ENCODE peak calls at places on chromosomes 13 and 19, in seven cellular contexts. One of them, this sample, is unnamed.
A peak's percentile ranks its signal among the peaks of the same experiment; 100 is the strongest.

GRCh38 chr19:1991018-1991390 is 24.5 kb downstream of the BTBD2 start:
- DNase-seq in breast epithelium: no peak
- DNase-seq in cardiac muscle cell: no peak
- DNase-seq in lower leg skin: no peak
- DNase-seq in CD8-positive, alpha-beta T cell: no peak
- DNase-seq in Peyer's patch: peak; percentile 21
- DNase-seq in IMR-90: no peak
- DNase-seq in this sample: no peak

GRCh38 chr13:79541426-79542049 is 60.6 kb downstream of the NDFIP2 start:
- DNase-seq in breast epithelium: no peak
- DNase-seq in cardiac muscle cell: peak; percentile 51
- DNase-seq in lower leg skin: no peak
- DNase-seq in CD8-positive, alpha-beta T cell: no peak
- DNase-seq in Peyer's patch: no peak
- DNase-seq in IMR-90: peak; percentile 73
- DNase-seq in this sample: peak; percentile 85

GRCh38 chr13:27024781-27025492 is 146.7 kb downstream of the USP12 start:
- DNase-seq in breast epithelium: no peak
- DNase-seq in cardiac muscle cell: no peak
- DNase-seq in lower leg skin: peak; percentile 32
- DNase-seq in CD8-positive, alpha-beta T cell: no peak
- DNase-seq in Peyer's patch: no peak
- DNase-seq in IMR-90: no peak
- DNase-seq in this sample: no peak

GRCh38 chr19:3346677-3347353 is 19.6 kb upstream of the NFIC start:
- DNase-seq in breast epithelium: peak; percentile 87
- DNase-seq in cardiac muscle cell: no peak
- DNase-seq in lower leg skin: peak; percentile 95
- DNase-seq in CD8-positive, alpha-beta T cell: no peak
- DNase-seq in Peyer's patch: no peak
- DNase-seq in IMR-90: no peak
- DNase-seq in this sample: no peak

GRCh38 chr19:49264258-49264657 is 60.7 kb downstream of the SLC6A16 start:
- DNase-seq in breast epithelium: no peak
- DNase-seq in cardiac muscle cell: no peak
- DNase-seq in lower leg skin: peak; percentile 62
- DNase-seq in CD8-positive, alpha-beta T cell: no peak
- DNase-seq in Peyer's patch: no peak
- DNase-seq in IMR-90: no peak
- DNase-seq in this sample: no peak

GRCh38 chr13:37382156-37382555 is 216.4 kb downstream of the POSTN start:
- DNase-seq in breast epithelium: no peak
- DNase-seq in cardiac muscle cell: no peak
- DNase-seq in lower leg skin: no peak
- DNase-seq in CD8-positive, alpha-beta T cell: no peak
- DNase-seq in Peyer's patch: no peak
- DNase-seq in IMR-90: peak; percentile 23
- DNase-seq in this sample: no peak

GRCh38 chr19:11657307-11657706 is 60.0 kb downstream of the ZNF627 start:
- DNase-seq in breast epithelium: no peak
- DNase-seq in cardiac muscle cell: no peak
- DNase-seq in lower leg skin: no peak
- DNase-seq in CD8-positive, alpha-beta T cell: no peak
- DNase-seq in Peyer's patch: no peak
- DNase-seq in IMR-90: no peak
- DNase-seq in this sample: no peak

GRCh38 chr19:45216677-45217076 is 28.5 kb downstream of the EXOC3L2 start:
- DNase-seq in breast epithelium: no peak
- DNase-seq in cardiac muscle cell: no peak
- DNase-seq in lower leg skin: no peak
- DNase-seq in CD8-positive, alpha-beta T cell: no peak
- DNase-seq in Peyer's patch: no peak
- DNase-seq in IMR-90: no peak
- DNase-seq in this sample: no peak

GRCh38 chr19:2478756-2479555 is 3.0 kb downstream of the GADD45B start:
- DNase-seq in breast epithelium: peak; percentile 90
- DNase-seq in cardiac muscle cell: no peak
- DNase-seq in lower leg skin: peak; percentile 97
- DNase-seq in CD8-positive, alpha-beta T cell: peak; percentile 85
- DNase-seq in Peyer's patch: peak; percentile 76
- DNase-seq in IMR-90: peak; percentile 76
- DNase-seq in this sample: peak; percentile 86

GRCh38 chr13:66914155-66914554 is 316.0 kb downstream of the PCDH9 start:
- DNase-seq in breast epithelium: no peak
- DNase-seq in cardiac muscle cell: no peak
- DNase-seq in lower leg skin: no peak
- DNase-seq in CD8-positive, alpha-beta T cell: no peak
- DNase-seq in Peyer's patch: no peak
- DNase-seq in IMR-90: peak; percentile 5
- DNase-seq in this sample: no peak

GRCh38 chr13:29081036-29081435 is 260.9 kb downstream of the MTUS2 start:
- DNase-seq in breast epithelium: no peak
- DNase-seq in cardiac muscle cell: no peak
- DNase-seq in lower leg skin: no peak
- DNase-seq in CD8-positive, alpha-beta T cell: no peak
- DNase-seq in Peyer's patch: no peak
- DNase-seq in IMR-90: no peak
- DNase-seq in this sample: peak; percentile 31

GRCh38 chr13:77502104-77502720 is 33.3 kb upstream of the SCEL start:
- DNase-seq in breast epithelium: no peak
- DNase-seq in cardiac muscle cell: no peak
- DNase-seq in lower leg skin: no peak
- DNase-seq in CD8-positive, alpha-beta T cell: no peak
- DNase-seq in Peyer's patch: no peak
- DNase-seq in IMR-90: no peak
- DNase-seq in this sample: no peak

GRCh38 chr13:110676511-110677204 is 29.3 kb downstream of the CARS2 start:
- DNase-seq in breast epithelium: no peak
- DNase-seq in cardiac muscle cell: no peak
- DNase-seq in lower leg skin: peak; percentile 81
- DNase-seq in CD8-positive, alpha-beta T cell: no peak
- DNase-seq in Peyer's patch: no peak
- DNase-seq in IMR-90: no peak
- DNase-seq in this sample: no peak

GRCh38 chr13:110424596-110425443 is 117.7 kb downstream of the COL4A2 start:
- DNase-seq in breast epithelium: no peak
- DNase-seq in cardiac muscle cell: no peak
- DNase-seq in lower leg skin: peak; percentile 56
- DNase-seq in CD8-positive, alpha-beta T cell: no peak
- DNase-seq in Peyer's patch: no peak
- DNase-seq in IMR-90: peak; percentile 68
- DNase-seq in this sample: no peak

GRCh38 chr19:11296264-11296663 is 304 bp downstream of the TSPAN16 start:
- DNase-seq in breast epithelium: no peak
- DNase-seq in cardiac muscle cell: no peak
- DNase-seq in lower leg skin: no peak
- DNase-seq in CD8-positive, alpha-beta T cell: no peak
- DNase-seq in Peyer's patch: no peak
- DNase-seq in IMR-90: no peak
- DNase-seq in this sample: no peak

GRCh38 chr13:110643768-110644421 is 28.6 kb downstream of the NAXD start:
- DNase-seq in breast epithelium: no peak
- DNase-seq in cardiac muscle cell: no peak
- DNase-seq in lower leg skin: peak; percentile 82
- DNase-seq in CD8-positive, alpha-beta T cell: no peak
- DNase-seq in Peyer's patch: no peak
- DNase-seq in IMR-90: no peak
- DNase-seq in this sample: no peak

GRCh38 chr13:62512194-62513141 is 1096.8 kb upstream of the PCDH20 start:
- DNase-seq in breast epithelium: peak; percentile 20
- DNase-seq in cardiac muscle cell: peak; percentile 61
- DNase-seq in lower leg skin: no peak
- DNase-seq in CD8-positive, alpha-beta T cell: no peak
- DNase-seq in Peyer's patch: peak; percentile 32
- DNase-seq in IMR-90: peak; percentile 32
- DNase-seq in this sample: peak; percentile 65

GRCh38 chr13:50319603-50320296 is 304.5 kb downstream of the KCNRG start:
- DNase-seq in breast epithelium: peak; percentile 54
- DNase-seq in cardiac muscle cell: no peak
- DNase-seq in lower leg skin: no peak
- DNase-seq in CD8-positive, alpha-beta T cell: no peak
- DNase-seq in Peyer's patch: no peak
- DNase-seq in IMR-90: peak; percentile 29
- DNase-seq in this sample: peak; percentile 67

GRCh38 chr19:1651061-1651547 is 1.3 kb downstream of the TCF3 start:
- DNase-seq in breast epithelium: no peak
- DNase-seq in cardiac muscle cell: peak; percentile 23
- DNase-seq in lower leg skin: no peak
- DNase-seq in CD8-positive, alpha-beta T cell: peak; percentile 77
- DNase-seq in Peyer's patch: no peak
- DNase-seq in IMR-90: peak; percentile 16
- DNase-seq in this sample: peak; percentile 48

GRCh38 chr19:45768644-45769053 is 403 bp downstream of the SIX5 start:
- DNase-seq in breast epithelium: no peak
- DNase-seq in cardiac muscle cell: peak; percentile 52
- DNase-seq in lower leg skin: no peak
- DNase-seq in CD8-positive, alpha-beta T cell: no peak
- DNase-seq in Peyer's patch: no peak
- DNase-seq in IMR-90: peak; percentile 41
- DNase-seq in this sample: peak; percentile 52

GRCh38 chr19:8343483-8343844 is 402 bp upstream of the KANK3 start:
- DNase-seq in breast epithelium: no peak
- DNase-seq in cardiac muscle cell: no peak
- DNase-seq in lower leg skin: no peak
- DNase-seq in CD8-positive, alpha-beta T cell: no peak
- DNase-seq in Peyer's patch: no peak
- DNase-seq in IMR-90: no peak
- DNase-seq in this sample: no peak

GRCh38 chr19:8338835-8339234 is 4.2 kb downstream of the KANK3 start:
- DNase-seq in breast epithelium: no peak
- DNase-seq in cardiac muscle cell: no peak
- DNase-seq in lower leg skin: no peak
- DNase-seq in CD8-positive, alpha-beta T cell: no peak
- DNase-seq in Peyer's patch: no peak
- DNase-seq in IMR-90: no peak
- DNase-seq in this sample: no peak

GRCh38 chr19:8342684-8343482 is at the start of gene KANK3:
- DNase-seq in breast epithelium: peak; percentile 92
- DNase-seq in cardiac muscle cell: peak; percentile 95
- DNase-seq in lower leg skin: peak; percentile 98
- DNase-seq in CD8-positive, alpha-beta T cell: peak; percentile 93
- DNase-seq in Peyer's patch: peak; percentile 93
- DNase-seq in IMR-90: peak; percentile 90
- DNase-seq in this sample: peak; percentile 97

GRCh38 chr19:8340341-8341096 is 2.5 kb downstream of the KANK3 start:
- DNase-seq in breast epithelium: no peak
- DNase-seq in cardiac muscle cell: no peak
- DNase-seq in lower leg skin: no peak
- DNase-seq in CD8-positive, alpha-beta T cell: no peak
- DNase-seq in Peyer's patch: no peak
- DNase-seq in IMR-90: no peak
- DNase-seq in this sample: no peak

GRCh38 chr19:8342316-8342683 is 762 bp downstream of the KANK3 start:
- DNase-seq in breast epithelium: no peak
- DNase-seq in cardiac muscle cell: no peak
- DNase-seq in lower leg skin: no peak
- DNase-seq in CD8-positive, alpha-beta T cell: no peak
- DNase-seq in Peyer's patch: no peak
- DNase-seq in IMR-90: no peak
- DNase-seq in this sample: no peak
- H3K4me3 ChIP-seq in breast epithelium: peak overlapping the region; percentile 57
- H3K4me3 ChIP-seq in cardiac muscle cell: no peak overlapping the region
- H3K4me3 ChIP-seq in lower leg skin: no peak overlapping the region
- H3K4me3 ChIP-seq in CD8-positive, alpha-beta T cell: no peak overlapping the region
- H3K4me3 ChIP-seq in Peyer's patch: peak overlapping the region; percentile 62
- H3K4me3 ChIP-seq in IMR-90: no peak overlapping the region
- H3K4me3 ChIP-seq in this sample: no peak overlapping the region

DNA sequence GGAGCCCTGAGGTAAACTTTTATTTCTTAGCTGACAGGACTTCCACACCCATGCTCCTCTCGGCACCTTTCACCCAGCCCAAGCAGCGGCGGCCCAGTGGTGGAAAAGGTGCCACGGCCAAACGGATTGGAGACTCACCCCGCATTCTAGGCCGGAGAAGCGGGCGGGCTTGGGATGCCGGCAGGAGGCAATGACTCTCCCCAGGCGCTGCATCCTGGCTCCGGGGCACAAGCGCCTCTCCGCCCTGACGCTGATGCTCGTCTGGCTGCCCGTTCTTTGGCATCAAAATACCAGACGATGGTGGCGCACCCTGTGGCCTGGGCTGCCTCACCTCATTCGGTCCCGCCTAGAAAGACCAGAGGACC is 6.7 kb upstream of the ZNF606 start:
- DNase-seq in breast epithelium: no peak
- DNase-seq in cardiac muscle cell: no peak
- DNase-seq in lower leg skin: no peak
- DNase-seq in CD8-positive, alpha-beta T cell: no peak
- DNase-seq in Peyer's patch: no peak
- DNase-seq in IMR-90: no peak
- DNase-seq in this sample: no peak
- H3K4me3 ChIP-seq in breast epithelium: peak overlapping the region; percentile 48
- H3K4me3 ChIP-seq in cardiac muscle cell: peak overlapping the region; percentile 31
- H3K4me3 ChIP-seq in lower leg skin: no peak overlapping the region
- H3K4me3 ChIP-seq in CD8-positive, alpha-beta T cell: peak overlapping the region; percentile 46
- H3K4me3 ChIP-seq in Peyer's patch: peak overlapping the region; percentile 61
- H3K4me3 ChIP-seq in IMR-90: peak overlapping the region; percentile 58
- H3K4me3 ChIP-seq in this sample: peak overlapping the region; percentile 59

GRCh38 chr19:51572415-51572814 is 1.3 kb downstream of the ZNF175 start:
- DNase-seq in breast epithelium: no peak
- DNase-seq in cardiac muscle cell: no peak
- DNase-seq in lower leg skin: no peak
- DNase-seq in CD8-positive, alpha-beta T cell: no peak
- DNase-seq in Peyer's patch: no peak
- DNase-seq in IMR-90: peak; percentile 3
- DNase-seq in this sample: peak; percentile 25
- H3K4me3 ChIP-seq in breast epithelium: peak overlapping the region; percentile 79
- H3K4me3 ChIP-seq in cardiac muscle cell: no peak overlapping the region
- H3K4me3 ChIP-seq in lower leg skin: no peak overlapping the region
- H3K4me3 ChIP-seq in CD8-positive, alpha-beta T cell: no peak overlapping the region
- H3K4me3 ChIP-seq in Peyer's patch: peak overlapping the region; percentile 70
- H3K4me3 ChIP-seq in IMR-90: peak overlapping the region; percentile 74
- H3K4me3 ChIP-seq in this sample: peak overlapping the region; percentile 83

GRCh38 chr13:113001251-113002140 is 32.5 kb downstream of the MCF2L start:
- DNase-seq in breast epithelium: peak; percentile 67
- DNase-seq in cardiac muscle cell: peak; percentile 91
- DNase-seq in lower leg skin: no peak
- DNase-seq in CD8-positive, alpha-beta T cell: no peak
- DNase-seq in Peyer's patch: no peak
- DNase-seq in IMR-90: peak; percentile 3
- DNase-seq in this sample: peak; percentile 10
- H3K4me3 ChIP-seq in breast epithelium: peak overlapping the region; percentile 47
- H3K4me3 ChIP-seq in cardiac muscle cell: no peak overlapping the region
- H3K4me3 ChIP-seq in lower leg skin: no peak overlapping the region
- H3K4me3 ChIP-seq in CD8-positive, alpha-beta T cell: no peak overlapping the region
- H3K4me3 ChIP-seq in Peyer's patch: peak overlapping the region; percentile 40
- H3K4me3 ChIP-seq in IMR-90: no peak overlapping the region
- H3K4me3 ChIP-seq in this sample: no peak overlapping the region